ENCODE peak calls at places on chromosomes 7 and 10, in five cellular contexts. H, R, U, A and B are unnamed samples. For H3K4me1, the result is how much of the 10 kb centered on the place peaks cover.

GRCh38 chr10:122856902-122857301 is 11.2 kb upstream of the CUZD1 start:
- DNase-seq in H (no peak), R (no peak), U (peak), A (no peak), B (no peak)

GRCh38 chr10:33461295-33461640 is 126.8 kb upstream of the NRP1 start:
- DNase-seq in H (no peak), R (no peak), U (no peak), A (no peak), B (no peak)

GRCh38 chr10:126101744-126102143 is 205.4 kb downstream of the FANK1 start:
- DNase-seq in H (no peak), R (no peak), U (no peak), A (no peak), B (no peak)

GRCh38 chr10:22976535-22976934 is 48.7 kb downstream of the ARMC3 start:
- DNase-seq in H (no peak), R (no peak), U (peak), A (no peak), B (no peak)

GRCh38 chr10:12351447-12351846 is 2.1 kb downstream of the CAMK1D start:
- DNase-seq in H (no peak), R (no peak), U (no peak), A (no peak), B (peak)

GRCh38 chr10:12709516-12709915 is 292.0 kb downstream of the CCDC3 start:
- DNase-seq in H (no peak), R (no peak), U (peak), A (no peak), B (no peak)

GRCh38 chr10:132452216-132452650 is 55.2 kb downstream of the PWWP2B start:
- DNase-seq in H (no peak), R (no peak), U (no peak), A (peak), B (peak)

GRCh38 chr10:70404906-70405824 is 1.2 kb downstream of the EIF4EBP2 start:
- DNase-seq in H (peak), R (peak), U (peak), A (peak), B (peak)

GRCh38 chr7:45470031-45470430 is 104.1 kb upstream of the ADCY1 start:
- DNase-seq in H (no peak), R (no peak), U (no peak), A (no peak), B (no peak)

GRCh38 chr7:5423272-5423843 is at the start of gene TNRC18:
- DNase-seq in H (no peak), R (peak), U (no peak), A (peak), B (peak)

GRCh38 chr10:77732213-77733003 is 94.8 kb upstream of the KCNMA1 start:
- DNase-seq in H (no peak), R (no peak), U (no peak), A (no peak), B (no peak)
- H3K4me1 ChIP-seq in H (under half), R (under half), U (under half), A (under half), B (under half)

GRCh38 chr7:158087196-158087595 is 500.4 kb downstream of the PTPRN2 start:
- DNase-seq in H (no peak), R (no peak), U (no peak), A (no peak), B (no peak)
- H3K4me3 ChIP-seq in H (no peak), R (no peak), U (no peak), A (no peak), B (no peak)

DNA sequence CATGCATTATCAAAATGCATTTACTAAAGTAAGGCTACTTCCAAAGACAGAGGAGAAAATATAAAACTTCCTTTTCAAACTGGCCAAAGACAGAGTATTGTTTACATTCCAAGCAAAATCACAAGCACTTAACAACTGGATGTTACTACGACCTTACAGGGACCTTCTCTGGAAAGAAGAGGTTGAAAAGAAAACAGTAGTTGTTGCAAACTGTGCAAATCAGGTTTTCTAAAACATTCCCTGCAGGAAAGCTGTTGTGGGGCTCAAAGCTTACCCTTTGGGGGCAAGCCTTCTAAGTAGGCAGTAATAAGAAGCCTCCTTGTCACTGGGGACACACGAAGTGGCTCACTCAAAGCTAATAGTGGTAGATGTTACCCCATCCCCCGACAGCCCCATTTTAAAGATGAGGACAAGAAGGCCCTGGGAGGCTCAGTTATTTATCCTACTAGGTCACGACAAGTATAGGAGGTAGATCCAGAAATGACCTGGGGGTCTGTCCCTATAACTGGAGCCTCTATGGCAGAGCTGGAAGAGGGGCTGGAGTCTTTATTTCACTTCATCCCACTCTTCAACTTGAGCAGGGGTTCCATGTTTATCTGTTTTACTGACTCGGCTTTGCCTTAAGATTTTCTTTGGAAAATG is 46.6 kb downstream of the ATXN7L1 start:
- DNase-seq in H (no peak), R (no peak), U (peak), A (no peak), B (no peak)
- H3K4me1 ChIP-seq in H (under half), R (under half), U (under half), A (under half), B (under half)

DNA sequence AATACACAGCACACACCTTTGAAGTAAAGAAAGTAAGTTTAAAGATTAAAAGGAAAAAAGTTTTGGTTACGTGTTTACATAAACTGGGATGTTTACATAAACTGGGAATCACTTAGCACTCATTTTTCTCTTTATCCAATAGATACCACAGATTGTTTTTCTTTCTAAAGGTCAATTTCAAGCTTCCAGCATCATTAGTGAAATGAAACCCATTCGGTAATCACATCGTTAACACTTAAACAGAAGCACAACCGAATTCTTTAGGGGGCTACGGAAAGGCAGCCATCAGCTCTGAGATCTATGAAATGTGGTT is 1.1 kb downstream of the ODAD2 start:
- DNase-seq in H (no peak), R (no peak), U (no peak), A (no peak), B (no peak)
- H3K4me3 ChIP-seq in H (peak), R (peak), U (peak), A (peak), B (peak)

GRCh38 chr7:37445800-37446199 is 2.9 kb downstream of the ELMO1 start:
- DNase-seq in H (peak), R (no peak), U (no peak), A (no peak), B (no peak)

GRCh38 chr7:37446371-37446770 is 2.3 kb downstream of the ELMO1 start:
- DNase-seq in H (peak), R (no peak), U (no peak), A (no peak), B (no peak)

GRCh38 chr7:37442268-37442667 is 6.4 kb downstream of the ELMO1 start:
- DNase-seq in H (no peak), R (no peak), U (no peak), A (no peak), B (no peak)

GRCh38 chr7:37448057-37448636 is 517 bp downstream of the ELMO1 start:
- DNase-seq in H (no peak), R (no peak), U (peak), A (no peak), B (peak)

DNA sequence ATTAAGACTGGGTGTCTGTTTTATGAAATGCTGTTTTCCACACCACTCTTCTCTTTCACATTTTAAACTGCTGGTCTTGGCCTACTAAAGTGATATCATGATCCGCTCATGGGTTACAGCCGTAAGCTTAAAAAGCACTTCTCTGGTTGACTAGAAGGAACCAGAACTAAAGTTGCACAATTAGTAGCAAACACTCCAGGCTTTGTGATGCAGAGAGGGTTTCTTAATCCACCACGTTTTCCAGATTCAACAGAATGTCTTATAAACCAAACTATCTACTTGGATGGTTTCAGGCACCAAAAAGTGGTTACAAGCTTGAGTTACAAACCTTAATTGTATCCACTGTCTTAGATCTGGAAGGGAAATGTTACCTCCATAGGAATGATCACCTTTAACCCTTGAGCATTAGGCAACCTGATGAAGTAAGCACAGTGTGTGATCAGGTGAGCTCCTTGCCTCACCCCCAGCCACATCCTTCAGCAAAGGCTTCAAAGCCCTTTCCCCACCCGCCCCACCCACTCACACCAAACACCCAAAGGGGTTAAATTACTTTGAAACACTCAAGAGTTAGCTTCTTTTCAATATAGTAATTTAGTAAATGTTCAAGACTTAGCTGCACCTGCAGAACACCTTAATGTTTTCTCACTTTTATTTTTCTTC is 3.5 kb downstream of the ELMO1 start:
- DNase-seq in H (peak), R (no peak), U (no peak), A (no peak), B (no peak)
- H3K4me1 ChIP-seq in H (under half), R (half or more), U (under half), A (under half), B (under half)

GRCh38 chr7:153887756-153888591 is 164.2 kb upstream of the DPP6 start:
- DNase-seq in H (no peak), R (no peak), U (no peak), A (no peak), B (no peak)
- H3K4me3 ChIP-seq in H (no peak), R (no peak), U (no peak), A (peak), B (no peak)